ENCODE peak calls at places on chromosomes 16 and 17, in seven cellular contexts. N is nucleus accumbens; J is omental fat pad; Q is HuH-7; D is SW480; X is COLO829; C is activated CD4-positive, alpha-beta T cell treated with anti-CD3 and anti-CD28 coated beads, Interleukin-2, amount 50 U/mL, for 1 hour. S is an unnamed sample.

GRCh38 chr16:9521749-9522370 is 430.4 kb downstream of the HAPSTR1 start:
- DNase-seq in N (no peak), J (no peak), Q (no peak), D (peak; percentile 7), X (peak; percentile 78), C (no peak), S (no peak)

GRCh38 chr17:62319846-62320245 is 60.5 kb upstream of the EFCAB3 start:
- DNase-seq in N (no peak), J (no peak), Q (no peak), D (no peak), X (no peak), C (no peak), S (no peak)

GRCh38 chr17:82524540-82524939 is 5.0 kb downstream of the FOXK2 start:
- DNase-seq in N (no peak), J (no peak), Q (no peak), D (no peak), X (no peak), C (no peak), S (no peak)

GRCh38 chr17:40915721-40916256 is 21.7 kb downstream of the KRT23 start:
- DNase-seq in N (no peak), J (no peak), Q (no peak), D (peak; percentile 42), X (no peak), C (no peak), S (no peak)

GRCh38 chr16:50323335-50324011 is 45.3 kb downstream of the BRD7 start:
- DNase-seq in N (no peak), J (no peak), Q (no peak), D (peak; percentile 54), X (no peak), C (no peak), S (no peak)

GRCh38 chr17:76689859-76690258 is 20.9 kb downstream of the MXRA7 start:
- DNase-seq in N (no peak), J (no peak), Q (no peak), D (no peak), X (no peak), C (no peak), S (no peak)

GRCh38 chr17:17164676-17165075 is 41.5 kb downstream of the PLD6 start:
- DNase-seq in N (no peak), J (no peak), Q (no peak), D (no peak), X (no peak), C (no peak), S (no peak)

GRCh38 chr17:72554508-72554907 is 433.7 kb downstream of the SOX9 start:
- DNase-seq in N (no peak), J (no peak), Q (no peak), D (no peak), X (no peak), C (no peak), S (no peak)

GRCh38 chr17:17001874-17002520 is 30.1 kb upstream of the TNFRSF13B start:
- DNase-seq in N (no peak), J (peak; percentile 75), Q (peak; percentile 81), D (peak; percentile 68), X (peak; percentile 47), C (peak; percentile 78), S (peak; percentile 56)

GRCh38 chr17:81365601-81366585 is 29.4 kb upstream of the BAHCC1 start:
- DNase-seq in N (no peak), J (no peak), Q (no peak), D (peak; percentile 96), X (no peak), C (no peak), S (peak; percentile 92)

GRCh38 chr17:67633751-67634191 is 84.0 kb upstream of the NOL11 start:
- DNase-seq in N (no peak), J (no peak), Q (no peak), D (no peak), X (peak; percentile 40), C (no peak), S (no peak)

GRCh38 chr17:42843358-42843934 is 934 bp upstream of the AOC2 start:
- DNase-seq in N (no peak), J (no peak), Q (peak; percentile 95), D (peak; percentile 61), X (peak; percentile 91), C (no peak), S (peak; percentile 27)

GRCh38 chr17:15308758-15309157 is 32.6 kb downstream of the TEKT3 start:
- DNase-seq in N (no peak), J (no peak), Q (no peak), D (no peak), X (no peak), C (no peak), S (no peak)

GRCh38 chr17:77692571-77693161 is 265.8 kb upstream of the TNRC6C start:
- DNase-seq in N (no peak), J (no peak), Q (no peak), D (peak; percentile 15), X (peak; percentile 43), C (no peak), S (peak; percentile 53)

GRCh38 chr16:73013974-73014373 is 34.0 kb downstream of the ZFHX3 start:
- DNase-seq in N (no peak), J (no peak), Q (no peak), D (no peak), X (no peak), C (no peak), S (no peak)

GRCh38 chr16:29745853-29746345 is at the start of gene C16orf54:
- DNase-seq in N (no peak), J (no peak), Q (no peak), D (peak; percentile 91), X (no peak), C (peak; percentile 90), S (no peak)

GRCh38 chr17:70654706-70655105 is 485.4 kb downstream of the KCNJ2 start:
- DNase-seq in N (no peak), J (no peak), Q (no peak), D (no peak), X (no peak), C (no peak), S (no peak)

GRCh38 chr16:795580-796229 is 4.8 kb downstream of the GNG13 start:
- DNase-seq in N (no peak), J (no peak), Q (no peak), D (peak; percentile 55), X (peak; percentile 57), C (no peak), S (no peak)

GRCh38 chr16:11218324-11218962 is 37.6 kb downstream of the SOCS1 start:
- DNase-seq in N (no peak), J (no peak), Q (no peak), D (no peak), X (no peak), C (no peak), S (no peak)

GRCh38 chr17:31560836-31561235 is 169.4 kb downstream of the RAB11FIP4 start:
- DNase-seq in N (no peak), J (no peak), Q (peak; percentile 46), D (no peak), X (no peak), C (no peak), S (peak; percentile 54)

GRCh38 chr16:65658339-65659275 is 536.7 kb upstream of the CDH11 start:
- DNase-seq in N (no peak), J (no peak), Q (no peak), D (peak; percentile 90), X (no peak), C (no peak), S (peak; percentile 90)

GRCh38 chr16:54374136-54374535 is 87.5 kb upstream of the IRX3 start:
- DNase-seq in N (no peak), J (no peak), Q (no peak), D (no peak), X (no peak), C (no peak), S (peak; percentile 82)

GRCh38 chr17:45234641-45235040 is 13.0 kb downstream of the FMNL1 start:
- DNase-seq in N (no peak), J (no peak), Q (peak; percentile 84), D (no peak), X (no peak), C (no peak), S (no peak)

GRCh38 chr17:14299261-14300093 is 1.4 kb upstream of the HS3ST3B1 start:
- DNase-seq in N (no peak), J (no peak), Q (no peak), D (peak; percentile 34), X (no peak), C (peak; percentile 35), S (peak; percentile 26)

GRCh38 chr16:67873435-67874146 is 739 bp downstream of the EDC4 start:
- DNase-seq in N (no peak), J (no peak), Q (no peak), D (no peak), X (no peak), C (no peak), S (no peak)

S was measured in MG63.